ENCODE peak calls at places on chromosomes 16 and 17, in four cellular contexts. K is HepG2, O is A549, N is K562. P is an unnamed sample.

GRCh38 chr17:34416116-34416515 is 53.1 kb upstream of the CCL1 start:
- DNase-seq in K (no peak), O (no peak), N (no peak), P (no peak)

GRCh38 chr16:55501549-55502322 is 7.1 kb upstream of the LPCAT2 start:
- DNase-seq in O (no peak), K (no peak), N (peak; percentile 36), P (peak; percentile 59)

GRCh38 chr17:7854851-7855642 is at the start of gene TMEM88:
- DNase-seq in O (no peak), N (no peak), K (no peak), P (peak; percentile 72)

GRCh38 chr17:81093576-81094223 is 58.7 kb downstream of the BAIAP2 start:
- DNase-seq in O (no peak), N (no peak), K (no peak), P (no peak)

GRCh38 chr17:78223765-78224164 is 7.7 kb upstream of the TMEM235 start:
- DNase-seq in O (no peak), K (no peak), N (no peak), P (no peak)

GRCh38 chr17:21113106-21113690 is 13.6 kb upstream of the DHRS7B start:
- DNase-seq in K (no peak), O (no peak), N (no peak), P (no peak)

GRCh38 chr16:70163596-70163995 is 10.0 kb upstream of the CLEC18C start:
- DNase-seq in O (no peak), K (no peak), N (no peak), P (no peak)

GRCh38 chr17:29024456-29024952 is 18.4 kb upstream of the PIPOX start:
- DNase-seq in K (no peak), O (no peak), N (no peak), P (no peak)

GRCh38 chr17:17844500-17844899 is 7.7 kb upstream of the SREBF1 start:
- DNase-seq in K (no peak), N (no peak), O (no peak), P (no peak)

GRCh38 chr16:16150878-16151152 is 72.5 kb downstream of the ABCC6 start:
- DNase-seq in N (no peak), O (no peak), K (no peak), P (no peak)

GRCh38 chr17:13792314-13792713 is 190.6 kb upstream of the HS3ST3A1 start:
- DNase-seq in K (no peak), N (no peak), O (no peak), P (no peak)

GRCh38 chr16:77820340-77820739 is 32.0 kb downstream of the VAT1L start:
- DNase-seq in N (no peak), K (no peak), O (no peak), P (no peak)

GRCh38 chr17:35312790-35313711 is 60.4 kb downstream of the SLFN11 start:
- DNase-seq in K (peak; percentile 43), O (peak; percentile 77), N (peak; percentile 58), P (peak; percentile 43)

GRCh38 chr16:57141822-57142631 is 43.8 kb downstream of the PSME3IP1 start:
- DNase-seq in K (no peak), O (no peak), N (no peak), P (no peak)

GRCh38 chr17:29196784-29197515 is 16.8 kb upstream of the MYO18A start:
- DNase-seq in K (no peak), O (no peak), N (no peak), P (no peak)

GRCh38 chr16:13070268-13070667 is 168.9 kb downstream of the SHISA9 start:
- DNase-seq in K (no peak), N (no peak), O (no peak), P (peak; percentile 83)

GRCh38 chr17:15422392-15422957 is 44.9 kb downstream of the CDRT4 start:
- DNase-seq in N (no peak), O (no peak), K (no peak), P (no peak)

GRCh38 chr17:57612202-57613071 is 132.7 kb downstream of the CCDC182 start:
- DNase-seq in N (peak; percentile 49), K (peak; percentile 27), O (no peak), P (peak; percentile 41)

GRCh38 chr16:57694556-57695377 is at the start of gene DRC7:
- DNase-seq in K (peak; percentile 86), O (peak; percentile 68), N (peak; percentile 83), P (peak; percentile 74)

GRCh38 chr17:76382803-76383644 is 1.4 kb upstream of the SPHK1 start:
- DNase-seq in N (peak; percentile 86), O (peak; percentile 75), K (peak; percentile 89), P (peak; percentile 68)

GRCh38 chr16:69939821-69940585 is 11.1 kb upstream of the CLEC18A start:
- DNase-seq in K (no peak), O (no peak), N (no peak), P (no peak)

DNA sequence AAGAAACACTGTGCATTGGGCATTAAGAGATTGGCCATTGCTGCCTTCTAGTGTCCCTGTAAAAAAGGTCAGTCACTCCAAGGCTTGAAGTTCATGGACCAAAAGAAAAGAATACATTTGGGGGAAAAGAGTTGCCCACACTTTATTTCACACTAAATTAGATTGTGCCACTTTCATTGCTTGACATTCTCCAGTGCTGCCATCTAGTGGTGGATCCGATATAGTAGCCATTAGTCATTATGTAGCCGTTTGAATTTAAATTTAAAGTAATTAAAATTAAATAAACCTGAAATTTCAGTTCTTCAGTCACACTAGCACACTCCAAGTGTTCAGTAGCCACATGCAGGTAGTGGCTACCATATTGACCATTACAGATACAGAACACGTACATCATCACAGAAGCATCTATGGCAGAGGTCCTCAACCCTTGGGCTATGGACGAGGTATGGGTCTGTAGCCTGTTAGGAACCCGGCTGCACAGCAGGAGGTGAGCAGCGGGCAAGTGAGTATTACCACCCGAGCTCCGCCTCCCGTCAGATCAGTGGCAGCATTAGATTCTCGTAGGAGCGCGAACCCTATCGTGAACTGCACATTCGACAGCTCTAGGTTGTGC is 21.9 kb upstream of the CDH5 start:
- DNase-seq in N (peak; percentile 35), K (peak; percentile 29), O (peak; percentile 31), P (no peak)
- TF ChIP-seq NR3C1 in N (no peak), K (no peak), O (no peak), P (no peak)

GRCh38 chr16:685967-686366 is 1.8 kb upstream of the JMJD8 start:
- DNase-seq in N (no peak), O (peak; percentile 81), K (peak; percentile 41), P (peak; percentile 70)
- TF ChIP-seq NR3C1 in N (no peak), O (no peak), K (no peak), P (no peak)

GRCh38 chr17:37802061-37802460 is 57.2 kb upstream of the HNF1B start:
- DNase-seq in N (no peak), K (no peak), O (no peak), P (no peak)
- TF ChIP-seq NR3C1 in N (no peak), K (no peak), O (no peak), P (no peak)

DNA sequence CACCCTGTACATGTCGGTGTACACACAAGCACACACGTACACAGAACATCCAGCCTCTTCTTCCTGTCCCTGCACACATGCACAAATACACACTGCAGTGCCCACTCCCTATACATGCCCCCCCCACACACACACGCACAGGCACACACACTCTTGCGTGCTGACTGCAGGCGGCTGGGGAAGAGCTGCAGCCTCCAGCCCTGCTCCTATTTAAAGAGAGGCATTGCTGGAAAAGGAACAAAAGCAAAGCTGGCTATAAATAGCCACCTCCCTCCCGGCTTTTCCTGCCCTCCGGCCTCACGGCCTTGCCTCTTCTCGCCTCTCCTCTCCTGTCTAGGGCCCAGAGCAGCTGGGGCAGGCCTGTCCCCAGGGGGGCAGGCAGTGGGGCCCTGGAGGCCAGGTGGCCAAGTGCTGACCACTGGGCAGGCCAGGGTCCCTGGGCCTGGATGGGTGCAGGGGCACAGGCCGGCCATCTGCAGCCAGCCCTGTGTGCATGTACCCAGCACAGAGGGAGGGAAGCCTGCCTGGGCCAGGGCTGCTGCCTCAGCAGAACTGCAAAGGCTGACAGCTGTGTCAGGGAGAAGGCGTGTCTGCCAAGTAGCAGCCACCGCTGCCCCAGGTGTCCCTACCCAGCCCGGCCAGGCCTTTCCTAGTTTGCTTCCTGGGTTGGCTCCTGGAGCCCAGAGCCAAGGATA is 25.4 kb downstream of the RTN4RL1 start:
- DNase-seq in O (peak; percentile 50), N (no peak), K (peak; percentile 25), P (peak; percentile 38)
- TF ChIP-seq NR3C1 in O (no peak), N (no peak), K (no peak), P (no peak)